ENCODE peak calls at places on chromosomes 1 and 21, in eight cellular contexts. One of them, this sample, is unnamed.

GRCh38 chr1:220906561-220907334 is 27.5 kb downstream of the HLX start:
- DNase-seq in iPS DF 19.7: no peak
- DNase-seq in lower leg skin: no peak
- DNase-seq in Right ventricle myocardium inferior: no peak
- DNase-seq in GM23248: peak
- DNase-seq in midbrain: no peak
- DNase-seq in activated CD4-positive, alpha-beta T cell treated with anti-CD3 and anti-CD28 coated beads for 48 hours: no peak
- DNase-seq in T-helper 17 cell: no peak
- DNase-seq in this sample: no peak

GRCh38 chr1:10401281-10401680 is 2.4 kb downstream of the PGD start:
- DNase-seq in GM23248: peak
- DNase-seq in Right ventricle myocardium inferior: no peak
- DNase-seq in activated CD4-positive, alpha-beta T cell treated with anti-CD3 and anti-CD28 coated beads for 48 hours: no peak
- DNase-seq in midbrain: no peak
- DNase-seq in T-helper 17 cell: no peak
- DNase-seq in lower leg skin: no peak
- DNase-seq in iPS DF 19.7: no peak
- DNase-seq in this sample: no peak

GRCh38 chr1:109255673-109256072 is 6.3 kb downstream of the CELSR2 start:
- DNase-seq in Right ventricle myocardium inferior: no peak
- DNase-seq in iPS DF 19.7: no peak
- DNase-seq in lower leg skin: no peak
- DNase-seq in GM23248: no peak
- DNase-seq in activated CD4-positive, alpha-beta T cell treated with anti-CD3 and anti-CD28 coated beads for 48 hours: no peak
- DNase-seq in midbrain: no peak
- DNase-seq in T-helper 17 cell: no peak
- DNase-seq in this sample: no peak

GRCh38 chr1:210457566-210457965 is 128.9 kb downstream of the HHAT start:
- DNase-seq in Right ventricle myocardium inferior: no peak
- DNase-seq in T-helper 17 cell: no peak
- DNase-seq in GM23248: no peak
- DNase-seq in lower leg skin: no peak
- DNase-seq in activated CD4-positive, alpha-beta T cell treated with anti-CD3 and anti-CD28 coated beads for 48 hours: no peak
- DNase-seq in iPS DF 19.7: no peak
- DNase-seq in midbrain: no peak
- DNase-seq in this sample: no peak

GRCh38 chr1:15657026-15657425 is 27.1 kb upstream of the PLEKHM2 start:
- DNase-seq in midbrain: no peak
- DNase-seq in iPS DF 19.7: no peak
- DNase-seq in lower leg skin: no peak
- DNase-seq in activated CD4-positive, alpha-beta T cell treated with anti-CD3 and anti-CD28 coated beads for 48 hours: no peak
- DNase-seq in T-helper 17 cell: no peak
- DNase-seq in GM23248: no peak
- DNase-seq in Right ventricle myocardium inferior: no peak
- DNase-seq in this sample: no peak

GRCh38 chr1:22870201-22870871 is 102.3 kb downstream of the LACTBL1 start:
- DNase-seq in activated CD4-positive, alpha-beta T cell treated with anti-CD3 and anti-CD28 coated beads for 48 hours: no peak
- DNase-seq in T-helper 17 cell: no peak
- DNase-seq in midbrain: no peak
- DNase-seq in Right ventricle myocardium inferior: no peak
- DNase-seq in lower leg skin: no peak
- DNase-seq in iPS DF 19.7: no peak
- DNase-seq in GM23248: peak
- DNase-seq in this sample: no peak

GRCh38 chr1:204448321-204448964 is 36.8 kb upstream of the PPP1R15B start:
- DNase-seq in iPS DF 19.7: no peak
- DNase-seq in GM23248: no peak
- DNase-seq in activated CD4-positive, alpha-beta T cell treated with anti-CD3 and anti-CD28 coated beads for 48 hours: no peak
- DNase-seq in midbrain: no peak
- DNase-seq in T-helper 17 cell: no peak
- DNase-seq in Right ventricle myocardium inferior: no peak
- DNase-seq in lower leg skin: no peak
- DNase-seq in this sample: no peak

GRCh38 chr21:36852293-36852692 is 114.2 kb downstream of the HLCS start:
- DNase-seq in midbrain: no peak
- DNase-seq in iPS DF 19.7: no peak
- DNase-seq in GM23248: no peak
- DNase-seq in lower leg skin: no peak
- DNase-seq in T-helper 17 cell: no peak
- DNase-seq in Right ventricle myocardium inferior: no peak
- DNase-seq in activated CD4-positive, alpha-beta T cell treated with anti-CD3 and anti-CD28 coated beads for 48 hours: no peak
- DNase-seq in this sample: no peak

GRCh38 chr1:21869620-21870121 is 57.6 kb downstream of the LDLRAD2 start:
- DNase-seq in T-helper 17 cell: no peak
- DNase-seq in activated CD4-positive, alpha-beta T cell treated with anti-CD3 and anti-CD28 coated beads for 48 hours: no peak
- DNase-seq in iPS DF 19.7: no peak
- DNase-seq in midbrain: peak
- DNase-seq in lower leg skin: peak
- DNase-seq in Right ventricle myocardium inferior: peak
- DNase-seq in GM23248: peak
- DNase-seq in this sample: no peak

GRCh38 chr1:113479713-113480676 is 89.7 kb downstream of the MAGI3 start:
- DNase-seq in lower leg skin: peak
- DNase-seq in iPS DF 19.7: no peak
- DNase-seq in midbrain: no peak
- DNase-seq in activated CD4-positive, alpha-beta T cell treated with anti-CD3 and anti-CD28 coated beads for 48 hours: no peak
- DNase-seq in GM23248: peak
- DNase-seq in T-helper 17 cell: no peak
- DNase-seq in Right ventricle myocardium inferior: no peak
- DNase-seq in this sample: no peak

GRCh38 chr1:186903374-186904129 is 74.8 kb downstream of the PLA2G4A start:
- DNase-seq in GM23248: no peak
- DNase-seq in T-helper 17 cell: no peak
- DNase-seq in midbrain: no peak
- DNase-seq in Right ventricle myocardium inferior: no peak
- DNase-seq in lower leg skin: no peak
- DNase-seq in activated CD4-positive, alpha-beta T cell treated with anti-CD3 and anti-CD28 coated beads for 48 hours: no peak
- DNase-seq in iPS DF 19.7: no peak
- DNase-seq in this sample: no peak

GRCh38 chr1:40855513-40855912 is 6.7 kb downstream of the CITED4 start:
- DNase-seq in activated CD4-positive, alpha-beta T cell treated with anti-CD3 and anti-CD28 coated beads for 48 hours: peak
- DNase-seq in iPS DF 19.7: no peak
- DNase-seq in lower leg skin: no peak
- DNase-seq in GM23248: no peak
- DNase-seq in T-helper 17 cell: no peak
- DNase-seq in Right ventricle myocardium inferior: no peak
- DNase-seq in midbrain: no peak
- DNase-seq in this sample: no peak

GRCh38 chr1:200154069-200154767 is 126.7 kb downstream of the NR5A2 start:
- DNase-seq in T-helper 17 cell: no peak
- DNase-seq in iPS DF 19.7: no peak
- DNase-seq in activated CD4-positive, alpha-beta T cell treated with anti-CD3 and anti-CD28 coated beads for 48 hours: peak
- DNase-seq in midbrain: no peak
- DNase-seq in GM23248: no peak
- DNase-seq in lower leg skin: no peak
- DNase-seq in Right ventricle myocardium inferior: no peak
- DNase-seq in this sample: peak

GRCh38 chr1:41681331-41682136 is 197.1 kb upstream of the EDN2 start:
- DNase-seq in T-helper 17 cell: no peak
- DNase-seq in Right ventricle myocardium inferior: peak
- DNase-seq in GM23248: peak
- DNase-seq in lower leg skin: no peak
- DNase-seq in midbrain: no peak
- DNase-seq in activated CD4-positive, alpha-beta T cell treated with anti-CD3 and anti-CD28 coated beads for 48 hours: no peak
- DNase-seq in iPS DF 19.7: no peak
- DNase-seq in this sample: no peak

This sample was measured in activated B cell treated with CpG ODN at 0.5 μM for 24 hours.